ENCODE peak calls at places on chromosomes 3 and 15, in six cellular contexts. F is neural progenitor cell; X is lung; H is CD4-positive, CD25-positive, alpha-beta regulatory T cell; Z is gastrocnemius medialis; D is transverse colon. C is an unnamed sample. For H3K4me1, the result is how much of the 10 kb centered on the place peaks cover.

GRCh38 chr3:5006755-5007202 is 27.5 kb downstream of the BHLHE40 start:
- DNase-seq in D (no peak), H (no peak), Z (no peak), F (no peak), X (no peak), C (no peak)

GRCh38 chr3:134761213-134761612 is 33.8 kb upstream of the EPHB1 start:
- DNase-seq in H (no peak), Z (no peak), X (peak), D (no peak), F (no peak), C (no peak)

GRCh38 chr15:39623550-39623931 is 42.7 kb downstream of the THBS1 start:
- DNase-seq in D (no peak), X (no peak), Z (no peak), H (peak), F (no peak), C (no peak)

GRCh38 chr3:79016587-79017380 is 751.0 kb downstream of the ROBO1 start:
- DNase-seq in X (no peak), D (no peak), Z (no peak), F (no peak), H (no peak), C (no peak)

GRCh38 chr3:15102833-15103232 is 3.9 kb upstream of the RBSN start:
- DNase-seq in F (no peak), X (no peak), H (no peak), Z (peak), D (no peak), C (peak)

GRCh38 chr3:38586546-38587520 is 62.7 kb downstream of the SCN5A start:
- DNase-seq in F (no peak), H (no peak), X (no peak), Z (no peak), D (peak), C (no peak)

GRCh38 chr3:60720696-60721228 is 530.5 kb downstream of the FHIT start:
- DNase-seq in F (no peak), D (no peak), H (no peak), X (no peak), Z (no peak), C (no peak)

GRCh38 chr3:146594843-146595482 is 10.2 kb downstream of the PLSCR5 start:
- DNase-seq in H (peak), Z (no peak), D (no peak), X (no peak), F (peak), C (no peak)

GRCh38 chr15:100951965-100952364 is 32.8 kb downstream of the LRRK1 start:
- DNase-seq in X (no peak), D (no peak), Z (no peak), H (no peak), F (no peak), C (no peak)

GRCh38 chr3:23115171-23115877 is 87.8 kb upstream of the UBE2E2 start:
- DNase-seq in H (no peak), F (no peak), D (no peak), X (no peak), Z (no peak), C (no peak)

GRCh38 chr3:118729546-118729945 is 305.1 kb downstream of the IGSF11 start:
- DNase-seq in H (no peak), F (peak), X (no peak), D (no peak), Z (no peak), C (no peak)

GRCh38 chr3:24495334-24495994 is 814 bp upstream of the THRB start:
- DNase-seq in Z (peak), F (peak), H (no peak), X (peak), D (peak), C (peak)

GRCh38 chr3:152466784-152467183 is 198.1 kb downstream of the MBNL1 start:
- DNase-seq in Z (no peak), H (peak), D (no peak), F (no peak), X (no peak), C (no peak)

GRCh38 chr3:66199089-66199473 is 21.7 kb upstream of the SLC25A26 start:
- DNase-seq in D (no peak), X (no peak), H (no peak), F (peak), Z (no peak), C (no peak)

GRCh38 chr3:161239700-161240099 is 18.6 kb downstream of the NMD3 start:
- DNase-seq in Z (no peak), F (no peak), D (no peak), X (no peak), H (no peak), C (no peak)

GRCh38 chr3:69108813-69109212 is 13.6 kb downstream of the LMOD3 start:
- DNase-seq in Z (no peak), H (no peak), D (no peak), F (no peak), X (no peak), C (no peak)

GRCh38 chr3:101928890-101929289 is 79.6 kb downstream of the NFKBIZ start:
- DNase-seq in X (no peak), D (no peak), Z (no peak), H (no peak), F (no peak), C (no peak)

GRCh38 chr3:180277036-180277435 is 240.3 kb upstream of the PEX5L start:
- DNase-seq in F (no peak), Z (no peak), H (no peak), D (no peak), X (no peak), C (no peak)

DNA sequence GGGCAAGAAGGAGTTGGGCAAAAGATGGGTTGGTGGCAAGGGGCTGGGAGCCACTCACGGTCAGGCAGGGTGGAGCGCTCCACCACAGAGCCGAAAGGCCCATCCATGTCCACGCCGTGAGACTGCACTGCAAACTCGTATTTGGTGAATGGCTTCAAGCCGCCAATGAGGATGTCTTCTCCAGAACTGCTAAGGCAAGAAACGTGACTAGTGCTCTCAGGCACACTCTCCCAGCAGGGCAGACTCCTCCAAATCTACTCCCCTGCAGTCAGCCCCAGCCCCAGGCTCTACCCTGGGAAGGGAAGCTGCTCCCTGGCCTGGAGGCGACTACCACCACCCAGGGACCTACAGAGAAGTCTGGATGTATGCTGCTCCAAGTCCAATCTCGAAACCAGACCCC is 11.4 kb upstream of the IGDCC3 start:
- DNase-seq in H (no peak), Z (no peak), D (no peak), X (no peak), F (no peak), C (no peak)
- H3K4me1 ChIP-seq in H (under half), Z (under half), D (under half), X (under half), F (under half), C (under half)

GRCh38 chr3:37308247-37308646 is 133.9 kb upstream of the LRRFIP2 start:
- DNase-seq in F (peak), D (no peak), Z (no peak), X (no peak), H (peak), C (no peak)
- H3K4me1 ChIP-seq in F (under half), D (under half), Z (under half), X (under half), H (under half), C (under half)

GRCh38 chr15:52136471-52136993 is 24.0 kb upstream of the BCL2L10 start:
- DNase-seq in X (no peak), Z (no peak), F (no peak), H (no peak), D (no peak), C (no peak)

GRCh38 chr15:52134502-52135144 is 22.0 kb upstream of the BCL2L10 start:
- DNase-seq in H (no peak), F (no peak), D (peak), X (no peak), Z (no peak), C (no peak)

GRCh38 chr15:52139599-52140462 is 27.3 kb upstream of the BCL2L10 start:
- DNase-seq in H (peak), X (peak), D (peak), Z (peak), F (peak), C (peak)

GRCh38 chr15:52140646-52141045 is 28.1 kb upstream of the BCL2L10 start:
- DNase-seq in F (no peak), D (no peak), X (no peak), H (no peak), Z (no peak), C (no peak)

GRCh38 chr15:52137432-52138357 is 25.1 kb upstream of the BCL2L10 start:
- DNase-seq in H (no peak), Z (no peak), D (peak), X (no peak), F (no peak), C (no peak)
- H3K4me1 ChIP-seq in H (under half), Z (under half), D (under half), X (under half), F (under half), C (under half)

GRCh38 chr3:89145995-89146394 is 38.6 kb downstream of the EPHA3 start:
- DNase-seq in Z (no peak), H (no peak), X (no peak), D (no peak), F (no peak), C (peak)
- H3K4me1 ChIP-seq in Z (under half), H (under half), X (under half), D (under half), F (under half), C (under half)

GRCh38 chr15:68791431-68792283 is 29.0 kb downstream of the ANP32A start:
- DNase-seq in F (no peak), X (no peak), Z (no peak), H (peak), D (no peak), C (no peak)
- H3K4me1 ChIP-seq in F (half or more), X (half or more), Z (half or more), H (half or more), D (half or more), C (under half)

GRCh38 chr3:44058022-44058867 is 183.4 kb upstream of the TOPAZ1 start:
- DNase-seq in D (peak), X (no peak), F (no peak), H (peak), Z (no peak), C (peak)

GRCh38 chr3:44061961-44062360 is 179.7 kb upstream of the TOPAZ1 start:
- DNase-seq in H (no peak), D (no peak), Z (no peak), F (no peak), X (no peak), C (no peak)

GRCh38 chr3:44060164-44060563 is 181.5 kb upstream of the TOPAZ1 start:
- DNase-seq in D (no peak), H (peak), F (no peak), Z (no peak), X (no peak), C (no peak)

GRCh38 chr3:44058868-44059203 is 182.8 kb upstream of the TOPAZ1 start:
- DNase-seq in D (no peak), F (no peak), X (no peak), H (no peak), Z (no peak), C (no peak)

GRCh38 chr3:44061268-44061667 is 180.4 kb upstream of the TOPAZ1 start:
- DNase-seq in D (no peak), H (no peak), X (no peak), F (no peak), Z (no peak), C (no peak)
- H3K4me1 ChIP-seq in D (under half), H (under half), X (under half), F (under half), Z (under half), C (under half)

GRCh38 chr15:76823903-76824302 is 81.2 kb downstream of the SCAPER start:
- DNase-seq in X (no peak), H (no peak), D (no peak), F (no peak), Z (no peak), C (no peak)
- H3K4me1 ChIP-seq in X (under half), H (under half), D (under half), F (under half), Z (under half), C (under half)

C was measured in foreskin keratinocyte.